ENCODE peak calls at places on chromosomes 12 and 14, in six cellular contexts. One of them, this sample, is unnamed.

GRCh38 chr14:75459099-75459741 is 31.4 kb downstream of the JDP2 start:
- DNase-seq in ascending aorta: no peak
- DNase-seq in body of pancreas: peak
- DNase-seq in endothelial cell: no peak
- DNase-seq in CD8-positive, alpha-beta T cell: no peak
- DNase-seq in foreskin fibroblast: no peak
- DNase-seq in this sample: no peak

GRCh38 chr12:1879633-1880032 is 38.8 kb downstream of the CACNA2D4 start:
- DNase-seq in ascending aorta: no peak
- DNase-seq in body of pancreas: no peak
- DNase-seq in endothelial cell: no peak
- DNase-seq in CD8-positive, alpha-beta T cell: no peak
- DNase-seq in foreskin fibroblast: no peak
- DNase-seq in this sample: no peak

GRCh38 chr12:52636592-52637258 is 15.3 kb downstream of the KRT2 start:
- DNase-seq in ascending aorta: no peak
- DNase-seq in body of pancreas: no peak
- DNase-seq in endothelial cell: no peak
- DNase-seq in CD8-positive, alpha-beta T cell: no peak
- DNase-seq in foreskin fibroblast: peak
- DNase-seq in this sample: no peak

GRCh38 chr14:73208390-73208789 is 28.9 kb upstream of the PAPLN start:
- DNase-seq in ascending aorta: no peak
- DNase-seq in body of pancreas: no peak
- DNase-seq in endothelial cell: no peak
- DNase-seq in CD8-positive, alpha-beta T cell: no peak
- DNase-seq in foreskin fibroblast: no peak
- DNase-seq in this sample: no peak

GRCh38 chr12:114220311-114220710 is 185.6 kb downstream of the TBX5 start:
- DNase-seq in ascending aorta: no peak
- DNase-seq in body of pancreas: no peak
- DNase-seq in endothelial cell: no peak
- DNase-seq in CD8-positive, alpha-beta T cell: no peak
- DNase-seq in foreskin fibroblast: no peak
- DNase-seq in this sample: no peak

GRCh38 chr12:111757361-111758119 is 9.2 kb upstream of the ALDH2 start:
- DNase-seq in ascending aorta: no peak
- DNase-seq in body of pancreas: peak
- DNase-seq in endothelial cell: no peak
- DNase-seq in CD8-positive, alpha-beta T cell: no peak
- DNase-seq in foreskin fibroblast: peak
- DNase-seq in this sample: no peak

GRCh38 chr12:115640929-115641328 is 636.6 kb downstream of the MED13L start:
- DNase-seq in ascending aorta: no peak
- DNase-seq in body of pancreas: no peak
- DNase-seq in endothelial cell: no peak
- DNase-seq in CD8-positive, alpha-beta T cell: no peak
- DNase-seq in foreskin fibroblast: peak
- DNase-seq in this sample: no peak

GRCh38 chr14:75981426-75981825 is 369 bp downstream of the TGFB3 start:
- DNase-seq in ascending aorta: no peak
- DNase-seq in body of pancreas: peak
- DNase-seq in endothelial cell: no peak
- DNase-seq in CD8-positive, alpha-beta T cell: peak
- DNase-seq in foreskin fibroblast: no peak
- DNase-seq in this sample: no peak

GRCh38 chr12:51413791-51414190 is 10.8 kb upstream of the SLC4A8 start:
- DNase-seq in ascending aorta: no peak
- DNase-seq in body of pancreas: no peak
- DNase-seq in endothelial cell: no peak
- DNase-seq in CD8-positive, alpha-beta T cell: no peak
- DNase-seq in foreskin fibroblast: no peak
- DNase-seq in this sample: no peak

GRCh38 chr14:26960049-26960688 is 362.3 kb upstream of the NOVA1 start:
- DNase-seq in ascending aorta: no peak
- DNase-seq in body of pancreas: no peak
- DNase-seq in endothelial cell: peak
- DNase-seq in CD8-positive, alpha-beta T cell: no peak
- DNase-seq in foreskin fibroblast: no peak
- DNase-seq in this sample: no peak

GRCh38 chr14:94145902-94146527 is 16.6 kb upstream of the IFI27L2 start:
- DNase-seq in ascending aorta: no peak
- DNase-seq in body of pancreas: no peak
- DNase-seq in endothelial cell: no peak
- DNase-seq in CD8-positive, alpha-beta T cell: no peak
- DNase-seq in foreskin fibroblast: no peak
- DNase-seq in this sample: no peak

GRCh38 chr14:59695198-59695597 is 118.6 kb upstream of the CCDC175 start:
- DNase-seq in ascending aorta: no peak
- DNase-seq in body of pancreas: peak
- DNase-seq in endothelial cell: no peak
- DNase-seq in CD8-positive, alpha-beta T cell: no peak
- DNase-seq in foreskin fibroblast: peak
- DNase-seq in this sample: no peak

GRCh38 chr12:113786107-113786506 is 180.0 kb downstream of the RBM19 start:
- DNase-seq in ascending aorta: no peak
- DNase-seq in body of pancreas: no peak
- DNase-seq in endothelial cell: no peak
- DNase-seq in CD8-positive, alpha-beta T cell: no peak
- DNase-seq in foreskin fibroblast: no peak
- DNase-seq in this sample: no peak

GRCh38 chr14:56587701-56588100 is 8.1 kb downstream of the TMEM260 start:
- DNase-seq in ascending aorta: no peak
- DNase-seq in body of pancreas: no peak
- DNase-seq in endothelial cell: no peak
- DNase-seq in CD8-positive, alpha-beta T cell: no peak
- DNase-seq in foreskin fibroblast: no peak
- DNase-seq in this sample: no peak

GRCh38 chr12:54585243-54585642 is 3.2 kb downstream of the PPP1R1A start:
- DNase-seq in ascending aorta: no peak
- DNase-seq in body of pancreas: no peak
- DNase-seq in endothelial cell: no peak
- DNase-seq in CD8-positive, alpha-beta T cell: no peak
- DNase-seq in foreskin fibroblast: no peak
- DNase-seq in this sample: no peak

GRCh38 chr14:37262649-37263048 is 64.9 kb downstream of the MIPOL1 start:
- DNase-seq in ascending aorta: no peak
- DNase-seq in body of pancreas: no peak
- DNase-seq in endothelial cell: no peak
- DNase-seq in CD8-positive, alpha-beta T cell: no peak
- DNase-seq in foreskin fibroblast: no peak
- DNase-seq in this sample: no peak

GRCh38 chr12:45560689-45561088 is 168.8 kb upstream of the ARID2 start:
- DNase-seq in ascending aorta: no peak
- DNase-seq in body of pancreas: no peak
- DNase-seq in endothelial cell: no peak
- DNase-seq in CD8-positive, alpha-beta T cell: no peak
- DNase-seq in foreskin fibroblast: no peak
- DNase-seq in this sample: no peak

GRCh38 chr12:52324068-52324444 is 2.9 kb upstream of the KRT83 start:
- DNase-seq in ascending aorta: no peak
- DNase-seq in body of pancreas: no peak
- DNase-seq in endothelial cell: no peak
- DNase-seq in CD8-positive, alpha-beta T cell: no peak
- DNase-seq in foreskin fibroblast: no peak
- DNase-seq in this sample: no peak

GRCh38 chr12:122406701-122407154 is 15.7 kb downstream of the CLIP1 start:
- DNase-seq in ascending aorta: no peak
- DNase-seq in body of pancreas: no peak
- DNase-seq in endothelial cell: no peak
- DNase-seq in CD8-positive, alpha-beta T cell: no peak
- DNase-seq in foreskin fibroblast: peak
- DNase-seq in this sample: no peak

GRCh38 chr14:78933948-78934524 is 763.9 kb downstream of the NRXN3 start:
- DNase-seq in ascending aorta: no peak
- DNase-seq in body of pancreas: peak
- DNase-seq in endothelial cell: peak
- DNase-seq in CD8-positive, alpha-beta T cell: no peak
- DNase-seq in foreskin fibroblast: peak
- DNase-seq in this sample: no peak
- TF ChIP-seq CTCF in ascending aorta: no peak
- TF ChIP-seq CTCF in body of pancreas: no peak
- TF ChIP-seq CTCF in endothelial cell: peak
- TF ChIP-seq CTCF in CD8-positive, alpha-beta T cell: no peak
- TF ChIP-seq CTCF in foreskin fibroblast: peak
- TF ChIP-seq CTCF in this sample: no peak

GRCh38 chr12:119016715-119017114 is 35.4 kb downstream of the SRRM4 start:
- DNase-seq in ascending aorta: no peak
- DNase-seq in body of pancreas: no peak
- DNase-seq in endothelial cell: no peak
- DNase-seq in CD8-positive, alpha-beta T cell: no peak
- DNase-seq in foreskin fibroblast: no peak
- DNase-seq in this sample: no peak

GRCh38 chr12:119025786-119026185 is 44.4 kb downstream of the SRRM4 start:
- DNase-seq in ascending aorta: no peak
- DNase-seq in body of pancreas: no peak
- DNase-seq in endothelial cell: no peak
- DNase-seq in CD8-positive, alpha-beta T cell: no peak
- DNase-seq in foreskin fibroblast: no peak
- DNase-seq in this sample: no peak

GRCh38 chr12:119024226-119024810 is 43.0 kb downstream of the SRRM4 start:
- DNase-seq in ascending aorta: no peak
- DNase-seq in body of pancreas: no peak
- DNase-seq in endothelial cell: no peak
- DNase-seq in CD8-positive, alpha-beta T cell: no peak
- DNase-seq in foreskin fibroblast: no peak
- DNase-seq in this sample: no peak

GRCh38 chr12:119020377-119021360 is 39.3 kb downstream of the SRRM4 start:
- DNase-seq in ascending aorta: no peak
- DNase-seq in body of pancreas: peak
- DNase-seq in endothelial cell: peak
- DNase-seq in CD8-positive, alpha-beta T cell: no peak
- DNase-seq in foreskin fibroblast: no peak
- DNase-seq in this sample: no peak
- TF ChIP-seq CTCF in ascending aorta: no peak
- TF ChIP-seq CTCF in body of pancreas: peak
- TF ChIP-seq CTCF in endothelial cell: peak
- TF ChIP-seq CTCF in CD8-positive, alpha-beta T cell: no peak
- TF ChIP-seq CTCF in foreskin fibroblast: no peak
- TF ChIP-seq CTCF in this sample: no peak

GRCh38 chr12:83106873-83107272 is 420.2 kb downstream of the TMTC2 start:
- DNase-seq in ascending aorta: no peak
- DNase-seq in body of pancreas: no peak
- DNase-seq in endothelial cell: no peak
- DNase-seq in CD8-positive, alpha-beta T cell: no peak
- DNase-seq in foreskin fibroblast: no peak
- DNase-seq in this sample: no peak

GRCh38 chr12:83114042-83114441 is 427.3 kb downstream of the TMTC2 start:
- DNase-seq in ascending aorta: no peak
- DNase-seq in body of pancreas: no peak
- DNase-seq in endothelial cell: no peak
- DNase-seq in CD8-positive, alpha-beta T cell: no peak
- DNase-seq in foreskin fibroblast: peak
- DNase-seq in this sample: no peak

DNA sequence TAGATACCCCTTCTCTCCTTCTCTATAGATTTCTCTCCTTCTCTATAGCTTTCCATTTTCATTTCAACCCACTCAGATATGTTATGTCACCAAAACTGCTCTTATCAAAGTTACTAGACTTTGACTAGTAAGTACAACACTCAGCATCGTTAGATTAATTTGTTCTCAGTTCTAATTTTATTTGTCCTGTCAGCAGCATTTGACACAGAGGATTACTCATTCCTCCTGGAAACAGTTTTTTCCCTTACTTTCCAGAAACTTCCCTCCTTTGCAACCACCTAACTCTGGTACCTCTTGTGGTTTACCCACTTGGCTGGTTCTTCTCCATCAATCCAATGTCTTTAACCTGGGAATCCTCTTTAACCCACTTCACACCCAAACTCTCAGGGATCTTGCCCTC is 423.7 kb downstream of the TMTC2 start:
- DNase-seq in ascending aorta: no peak
- DNase-seq in body of pancreas: no peak
- DNase-seq in endothelial cell: no peak
- DNase-seq in CD8-positive, alpha-beta T cell: no peak
- DNase-seq in foreskin fibroblast: no peak
- DNase-seq in this sample: no peak
- TF ChIP-seq CTCF in ascending aorta: no peak
- TF ChIP-seq CTCF in body of pancreas: no peak
- TF ChIP-seq CTCF in endothelial cell: no peak
- TF ChIP-seq CTCF in CD8-positive, alpha-beta T cell: no peak
- TF ChIP-seq CTCF in foreskin fibroblast: no peak
- TF ChIP-seq CTCF in this sample: no peak

GRCh38 chr14:39176263-39177167 is 1.5 kb downstream of the PNN start:
- DNase-seq in ascending aorta: no peak
- DNase-seq in body of pancreas: no peak
- DNase-seq in endothelial cell: no peak
- DNase-seq in CD8-positive, alpha-beta T cell: no peak
- DNase-seq in foreskin fibroblast: no peak
- DNase-seq in this sample: no peak

GRCh38 chr14:39177168-39177545 is 2.1 kb downstream of the PNN start:
- DNase-seq in ascending aorta: no peak
- DNase-seq in body of pancreas: no peak
- DNase-seq in endothelial cell: no peak
- DNase-seq in CD8-positive, alpha-beta T cell: no peak
- DNase-seq in foreskin fibroblast: no peak
- DNase-seq in this sample: no peak

GRCh38 chr14:39173198-39173597 is 1.9 kb upstream of the PNN start:
- DNase-seq in ascending aorta: no peak
- DNase-seq in body of pancreas: no peak
- DNase-seq in endothelial cell: no peak
- DNase-seq in CD8-positive, alpha-beta T cell: no peak
- DNase-seq in foreskin fibroblast: no peak
- DNase-seq in this sample: no peak

GRCh38 chr14:39175445-39176262 is 600 bp downstream of the PNN start:
- DNase-seq in ascending aorta: no peak
- DNase-seq in body of pancreas: peak
- DNase-seq in endothelial cell: peak
- DNase-seq in CD8-positive, alpha-beta T cell: no peak
- DNase-seq in foreskin fibroblast: peak
- DNase-seq in this sample: no peak

DNA sequence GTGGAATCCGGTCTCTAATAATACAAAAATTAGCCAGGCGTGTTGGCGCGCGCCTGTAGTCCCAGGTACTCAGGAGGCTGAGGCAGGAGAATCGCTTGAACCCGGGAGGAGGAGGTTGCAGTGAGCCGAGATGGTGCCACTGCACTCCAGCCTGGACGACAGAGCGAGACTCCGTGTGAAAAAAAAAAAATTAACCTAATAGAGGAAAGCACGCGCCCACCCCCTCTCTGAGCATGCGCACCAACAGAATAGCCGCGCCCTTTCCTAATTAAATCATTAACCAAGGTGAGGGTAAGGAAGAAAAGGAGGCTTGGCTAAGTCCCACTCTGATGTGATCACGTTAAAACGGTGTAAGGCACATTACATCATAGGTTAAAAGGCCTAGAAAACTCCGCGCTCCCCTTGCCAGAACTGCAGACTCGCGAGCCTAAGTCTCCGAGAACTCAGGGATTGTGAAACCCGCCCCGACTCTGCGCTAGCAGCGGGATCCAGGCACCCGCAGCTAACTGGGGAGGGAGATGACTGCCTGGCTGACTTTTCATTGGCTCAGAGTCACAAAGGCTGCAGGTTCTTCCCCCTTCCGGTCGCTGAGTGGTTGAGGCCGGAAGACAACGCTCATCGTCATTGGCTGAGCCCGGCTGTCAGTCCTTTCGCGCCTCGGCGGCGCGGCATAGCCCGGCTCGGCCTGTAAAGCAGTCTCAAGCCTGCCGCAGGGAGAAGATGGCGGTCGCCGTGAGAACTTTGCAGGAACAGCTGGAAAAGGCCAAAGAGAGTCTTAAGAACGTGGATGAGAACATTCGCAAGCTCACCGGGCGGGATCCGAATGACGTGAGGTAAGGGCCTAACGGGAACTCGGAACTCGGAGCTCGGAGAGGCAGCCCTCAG is at the start of gene PNN:
- DNase-seq in ascending aorta: peak
- DNase-seq in body of pancreas: peak
- DNase-seq in endothelial cell: peak
- DNase-seq in CD8-positive, alpha-beta T cell: peak
- DNase-seq in foreskin fibroblast: peak
- DNase-seq in this sample: peak
- TF ChIP-seq CTCF in ascending aorta: no peak
- TF ChIP-seq CTCF in body of pancreas: no peak
- TF ChIP-seq CTCF in endothelial cell: no peak
- TF ChIP-seq CTCF in CD8-positive, alpha-beta T cell: no peak
- TF ChIP-seq CTCF in foreskin fibroblast: no peak
- TF ChIP-seq CTCF in this sample: no peak

This sample was measured in activated B cell treated with CpG ODN at 0.5 μM for 24 hours.